ENCODE peak calls at places on chromosomes 6 and 20, in nine cellular contexts. N, R, D, Y, J, M, F, C and W are unnamed samples.

GRCh38 chr6:125809771-125810315 is 19.1 kb downstream of the NCOA7 start:
- DNase-seq in Y (no peak), M (no peak), F (no peak), D (no peak), C (no peak), N (no peak), J (no peak), R (no peak), W (no peak)

GRCh38 chr6:149043476-149044130 is 273.9 kb upstream of the TAB2 start:
- DNase-seq in F (no peak), N (no peak), D (peak; percentile 66), Y (no peak), M (peak; percentile 37), C (no peak), J (peak; percentile 72), R (no peak), W (peak; percentile 32)

GRCh38 chr20:63651942-63652191 is 1.4 kb downstream of the STMN3 start:
- DNase-seq in M (no peak), Y (no peak), F (no peak), J (peak; percentile 31), C (no peak), R (no peak), N (no peak), D (no peak), W (no peak)

GRCh38 chr6:165219629-165220028 is 89.8 kb downstream of the C6orf118 start:
- DNase-seq in Y (no peak), D (no peak), J (no peak), F (no peak), R (no peak), M (no peak), C (no peak), N (no peak), W (no peak)

GRCh38 chr20:15637971-15638754 is 935.1 kb downstream of the KIF16B start:
- DNase-seq in R (no peak), D (no peak), C (no peak), N (peak; percentile 14), Y (no peak), M (no peak), F (no peak), J (peak; percentile 73), W (no peak)

GRCh38 chr6:140897349-140897748 is 1235.4 kb upstream of the GJE1 start:
- DNase-seq in F (no peak), J (no peak), D (no peak), N (no peak), C (no peak), R (no peak), M (no peak), Y (no peak), W (no peak)

GRCh38 chr20:10855778-10856177 is 182.0 kb upstream of the JAG1 start:
- DNase-seq in D (no peak), M (no peak), F (no peak), Y (no peak), N (no peak), J (no peak), C (no peak), R (no peak), W (no peak)

GRCh38 chr6:149271348-149272340 is 45.9 kb upstream of the TAB2 start:
- DNase-seq in J (no peak), C (no peak), D (no peak), M (no peak), F (peak; percentile 25), N (no peak), R (no peak), Y (no peak), W (peak; percentile 66)

GRCh38 chr20:16692442-16692841 is 37.4 kb upstream of the SNRPB2 start:
- DNase-seq in D (no peak), J (no peak), F (no peak), R (no peak), N (no peak), C (no peak), Y (no peak), M (no peak), W (peak; percentile 35)

GRCh38 chr20:11060423-11061205 is 386.8 kb upstream of the JAG1 start:
- DNase-seq in D (no peak), Y (no peak), F (no peak), R (no peak), N (no peak), M (no peak), C (no peak), J (no peak), W (no peak)

GRCh38 chr6:11236915-11237314 is 4.4 kb upstream of the NEDD9 start:
- DNase-seq in C (no peak), J (no peak), F (no peak), R (no peak), Y (no peak), D (no peak), M (no peak), N (no peak), W (no peak)

GRCh38 chr6:13259393-13259792 is 68.9 kb downstream of the TBC1D7 start:
- DNase-seq in D (no peak), C (no peak), M (no peak), Y (no peak), N (no peak), F (no peak), J (no peak), R (no peak), W (no peak)

GRCh38 chr6:21971540-21971939 is 325.3 kb downstream of the PRL start:
- DNase-seq in C (no peak), D (no peak), J (no peak), N (no peak), F (no peak), Y (no peak), R (no peak), M (no peak), W (no peak)

GRCh38 chr6:121885399-121886152 is 450.1 kb downstream of the GJA1 start:
- DNase-seq in C (no peak), D (peak; percentile 14), R (no peak), N (no peak), M (peak; percentile 58), F (no peak), Y (no peak), J (no peak), W (no peak)

GRCh38 chr20:52959125-52959524 is 13.0 kb upstream of the TSHZ2 start:
- DNase-seq in Y (no peak), D (peak; percentile 20), J (peak; percentile 44), N (no peak), R (no peak), C (no peak), F (no peak), M (peak; percentile 32), W (no peak)

GRCh38 chr20:37166867-37167266 is 12.3 kb upstream of the RPN2 start:
- DNase-seq in M (no peak), R (no peak), C (no peak), J (no peak), Y (no peak), D (no peak), N (no peak), F (no peak), W (no peak)

GRCh38 chr6:136788069-136788902 is 4.0 kb downstream of the MAP3K5 start:
- DNase-seq in Y (no peak), M (no peak), R (no peak), N (no peak), F (no peak), D (no peak), J (no peak), C (no peak), W (peak; percentile 90)
- H3K4me3 ChIP-seq in Y (no peak overlapping the region), M (no peak overlapping the region), R (peak overlapping the region; percentile 22), N (no peak overlapping the region), F (no peak overlapping the region), D (no peak overlapping the region), J (no peak overlapping the region), C (peak overlapping the region; percentile 78), W (peak overlapping the region; percentile 15)

GRCh38 chr6:42340516-42340915 is 111.2 kb downstream of the TRERF1 start:
- DNase-seq in D (no peak), J (no peak), N (no peak), C (no peak), R (no peak), Y (no peak), M (no peak), F (no peak), W (no peak)
- H3K4me3 ChIP-seq in D (no peak overlapping the region), J (no peak overlapping the region), N (no peak overlapping the region), C (no peak overlapping the region), R (no peak overlapping the region), Y (no peak overlapping the region), M (no peak overlapping the region), F (no peak overlapping the region), W (no peak overlapping the region)

GRCh38 chr6:81557811-81558210 is 194.7 kb downstream of the TENT5A start:
- DNase-seq in J (no peak), C (no peak), R (no peak), M (no peak), Y (no peak), D (no peak), F (no peak), N (no peak), W (no peak)

GRCh38 chr6:81561071-81561564 is 191.4 kb downstream of the TENT5A start:
- DNase-seq in N (no peak), R (no peak), F (no peak), M (peak; percentile 41), J (no peak), C (no peak), Y (no peak), D (no peak), W (no peak)

GRCh38 chr6:81565071-81565470 is 187.4 kb downstream of the TENT5A start:
- DNase-seq in F (no peak), C (no peak), D (no peak), M (no peak), R (no peak), N (no peak), Y (no peak), J (no peak), W (no peak)

GRCh38 chr6:81561731-81562130 is 190.8 kb downstream of the TENT5A start:
- DNase-seq in C (no peak), J (no peak), R (no peak), N (no peak), D (no peak), F (no peak), M (no peak), Y (no peak), W (no peak)

GRCh38 chr6:81562169-81562568 is 190.3 kb downstream of the TENT5A start:
- DNase-seq in F (no peak), R (no peak), N (no peak), C (no peak), D (peak; percentile 29), M (peak; percentile 71), Y (no peak), J (no peak), W (peak; percentile 69)
- H3K4me3 ChIP-seq in F (no peak overlapping the region), R (no peak overlapping the region), N (no peak overlapping the region), C (no peak overlapping the region), D (no peak overlapping the region), M (no peak overlapping the region), Y (no peak overlapping the region), J (no peak overlapping the region), W (no peak overlapping the region)

DNA sequence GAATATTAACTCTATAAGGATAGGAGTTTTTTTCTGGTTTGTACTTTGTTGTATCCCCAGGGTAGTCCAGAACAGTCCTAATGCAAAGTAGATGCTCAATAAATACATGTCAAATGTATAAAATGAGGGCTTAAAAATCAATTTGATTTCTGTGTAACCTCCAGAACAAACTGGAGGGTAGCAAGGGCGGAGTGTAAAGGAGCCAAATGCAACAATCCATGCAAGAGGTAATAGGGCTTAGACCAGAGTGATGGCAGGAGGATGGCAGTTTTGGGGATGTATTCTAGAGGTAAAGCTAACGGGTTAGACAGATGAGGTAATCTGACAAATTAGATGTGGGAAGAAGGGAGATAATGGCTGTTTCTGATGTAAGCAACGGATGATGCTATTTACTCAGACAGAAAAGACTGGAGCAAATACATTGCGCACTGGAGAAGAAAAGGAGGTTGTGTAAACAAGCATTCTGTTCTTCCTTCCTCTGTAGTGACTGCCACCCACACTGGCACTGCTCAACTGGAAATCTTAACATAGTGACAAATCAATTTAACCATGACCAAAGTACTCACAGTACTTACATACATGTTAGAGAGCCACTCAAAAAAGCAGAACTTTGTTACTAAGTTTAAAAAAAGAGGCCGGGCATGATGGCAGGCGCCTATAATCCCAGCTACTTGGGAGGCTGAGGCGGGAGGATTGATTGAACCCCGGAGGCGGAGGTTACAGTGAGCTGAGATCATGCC is 2.0 kb downstream of the ZNF318 start:
- DNase-seq in R (no peak), N (no peak), Y (no peak), M (no peak), J (no peak), F (no peak), D (no peak), C (no peak), W (no peak)
- H3K4me3 ChIP-seq in R (no peak overlapping the region), N (no peak overlapping the region), Y (no peak overlapping the region), M (peak overlapping the region; percentile 94), J (no peak overlapping the region), F (no peak overlapping the region), D (no peak overlapping the region), C (peak overlapping the region; percentile 83), W (no peak overlapping the region)